ENCODE peak calls at places on chromosomes 1 and 21, in eight cellular contexts. M is GM23248; I is left ventricle myocardium inferior; X is caudate nucleus; P is SHP77; F is NCI-H1930; V is stimulated activated CD4-positive, alpha-beta T cell treated with anti-CD3 and anti-CD28 coated beads, Interleukin-15, amount 100 ng/mL, for 1 hour; R is Panc1. A is an unnamed sample.

GRCh38 chr1:18340158-18340764 is 140.5 kb upstream of the KLHDC7A start:
- DNase-seq in M (no peak), I (no peak), X (no peak), P (no peak), F (no peak), V (no peak), R (no peak), A (no peak)

GRCh38 chr1:31860576-31860975 is 44.8 kb upstream of the SPOCD1 start:
- DNase-seq in M (no peak), I (no peak), X (no peak), P (no peak), F (no peak), V (no peak), R (no peak), A (no peak)

GRCh38 chr1:239232921-239233320 is 153.4 kb upstream of the CHRM3 start:
- DNase-seq in M (no peak), I (no peak), X (no peak), P (no peak), F (no peak), V (no peak), R (no peak), A (no peak)

GRCh38 chr1:63807063-63807462 is 33.2 kb downstream of the ROR1 start:
- DNase-seq in M (no peak), I (no peak), X (no peak), P (no peak), F (no peak), V (no peak), R (no peak), A (no peak)

GRCh38 chr1:7292033-7292681 is 478.9 kb upstream of the VAMP3 start:
- DNase-seq in M (no peak), I (no peak), X (no peak), P (no peak), F (no peak), V (no peak), R (no peak), A (no peak)

GRCh38 chr1:232978827-232979226 is 28.4 kb downstream of the NTPCR start:
- DNase-seq in M (no peak), I (no peak), X (no peak), P (no peak), F (no peak), V (no peak), R (no peak), A (no peak)

GRCh38 chr1:82517586-82517985 is 716.9 kb downstream of the ADGRL2 start:
- DNase-seq in M (peak; percentile 14), I (peak; percentile 53), X (no peak), P (no peak), F (no peak), V (no peak), R (no peak), A (no peak)

GRCh38 chr1:69913967-69914366 is 291.4 kb downstream of the LRRC40 start:
- DNase-seq in M (peak; percentile 69), I (no peak), X (no peak), P (no peak), F (no peak), V (no peak), R (no peak), A (no peak)

GRCh38 chr1:239976130-239976968 is 115.3 kb upstream of the FMN2 start:
- DNase-seq in M (peak; percentile 69), I (no peak), X (peak; percentile 9), P (peak; percentile 17), F (no peak), V (peak; percentile 13), R (peak; percentile 35), A (peak; percentile 5)

GRCh38 chr21:35940074-35940927 is 120.0 kb downstream of the SETD4 start:
- DNase-seq in M (peak; percentile 88), I (no peak), X (no peak), P (peak; percentile 80), F (peak; percentile 42), V (no peak), R (peak; percentile 38), A (no peak)